ENCODE peak calls at places on chromosomes 12 and 14, in nine cellular contexts. S is psoas muscle, G is OCI-LY7, D is GM12878, E is AG09309, O is activated B cell treated with CpG ODN at 0.5 μM for 24 hours, Q is GM13976, J is tibial nerve, A is cardiac muscle cell. U is an unnamed sample.

GRCh38 chr12:131828671-131829350 is 618 bp downstream of the MMP17 start:
- DNase-seq in G (no peak), A (peak), Q (no peak), J (no peak), D (no peak), E (no peak), S (no peak), O (peak), U (no peak)

GRCh38 chr14:104370256-104370870 is 209.2 kb upstream of the C14orf180 start:
- DNase-seq in A (no peak), Q (no peak), J (no peak), E (no peak), G (peak), O (no peak), S (no peak), D (no peak), U (no peak)

GRCh38 chr12:50174971-50175715 is 8.0 kb upstream of the CERS5 start:
- DNase-seq in O (no peak), D (no peak), A (peak), E (peak), Q (peak), G (peak), J (no peak), S (no peak), U (no peak)

GRCh38 chr12:86914716-86915115 is 658.5 kb upstream of the MGAT4C start:
- DNase-seq in G (no peak), E (no peak), O (no peak), D (no peak), A (peak), Q (peak), J (no peak), S (no peak), U (no peak)

GRCh38 chr14:90109858-90110257 is 48.1 kb downstream of the KCNK13 start:
- DNase-seq in S (no peak), G (no peak), E (no peak), D (no peak), O (no peak), A (no peak), Q (no peak), J (no peak), U (no peak)

GRCh38 chr14:21041676-21042433 is at the start of gene RNASE7:
- DNase-seq in G (no peak), D (no peak), J (no peak), S (peak), O (no peak), Q (no peak), E (no peak), A (no peak), U (no peak)

GRCh38 chr12:50404307-50404706 is 3.6 kb downstream of the LARP4 start:
- DNase-seq in G (no peak), S (no peak), A (no peak), D (no peak), J (no peak), Q (no peak), E (no peak), O (no peak), U (no peak)

GRCh38 chr12:129200576-129200975 is 347.3 kb downstream of the GLT1D1 start:
- DNase-seq in D (no peak), A (no peak), E (no peak), Q (no peak), J (no peak), O (no peak), S (no peak), G (no peak), U (no peak)

GRCh38 chr14:69038449-69039286 is 59.6 kb upstream of the ACTN1 start:
- DNase-seq in D (no peak), E (peak), G (no peak), Q (no peak), J (no peak), A (peak), O (no peak), S (no peak), U (no peak)

GRCh38 chr14:68249534-68250517 is 430.2 kb downstream of the RAD51B start:
- DNase-seq in J (no peak), A (peak), S (no peak), O (no peak), D (no peak), G (no peak), E (no peak), Q (no peak), U (no peak)

GRCh38 chr12:26341481-26341880 is 146.1 kb downstream of the SSPN start:
- DNase-seq in D (no peak), S (no peak), A (no peak), O (no peak), E (no peak), G (no peak), J (no peak), Q (no peak), U (no peak)

GRCh38 chr12:26345471-26346003 is 150.2 kb downstream of the SSPN start:
- DNase-seq in S (no peak), E (no peak), G (no peak), O (no peak), J (no peak), D (no peak), Q (no peak), A (no peak), U (no peak)

GRCh38 chr12:26347300-26347699 is 151.9 kb downstream of the SSPN start:
- DNase-seq in O (no peak), A (no peak), Q (no peak), E (no peak), S (no peak), D (no peak), J (no peak), G (no peak), U (no peak)

DNA sequence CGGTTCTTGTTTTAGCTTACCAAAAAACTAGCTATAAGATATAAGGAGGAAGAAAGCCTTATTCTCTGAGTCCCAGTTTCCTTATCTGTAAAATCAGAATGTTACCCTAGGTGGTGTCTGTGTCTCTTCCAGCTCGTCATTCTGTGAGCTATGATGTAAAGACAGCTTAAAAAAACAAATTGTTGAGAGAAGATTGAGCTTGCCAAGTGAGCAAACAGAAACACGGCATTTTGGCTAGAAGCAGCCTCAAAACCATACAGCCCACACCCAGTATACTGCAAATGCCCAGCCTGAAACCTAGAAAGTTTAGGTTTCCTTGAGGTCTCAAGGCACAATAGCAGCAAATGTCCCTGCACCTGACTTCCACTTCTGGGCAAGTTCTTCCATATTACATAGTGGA is 151.4 kb downstream of the SSPN start:
- DNase-seq in G (no peak), Q (no peak), J (no peak), D (no peak), O (no peak), A (peak), E (no peak), S (no peak), U (no peak)
- TF ChIP-seq CTCF in G (no peak), Q (no peak), J (no peak), D (no peak), O (no peak), A (no peak), E (no peak), S (no peak), U (no peak)

GRCh38 chr12:56081393-56082347 is 1.7 kb downstream of the ERBB3 start:
- DNase-seq in S (no peak), Q (no peak), A (no peak), E (no peak), D (no peak), J (no peak), G (no peak), O (no peak), U (no peak)

GRCh38 chr12:56082382-56082781 is 2.4 kb downstream of the ERBB3 start:
- DNase-seq in S (no peak), G (no peak), J (no peak), D (no peak), E (no peak), A (no peak), Q (no peak), O (no peak), U (no peak)

GRCh38 chr12:56079729-56080555 is at the start of gene ERBB3:
- DNase-seq in E (peak), D (no peak), J (peak), A (peak), Q (peak), O (peak), G (peak), S (peak), U (peak)

GRCh38 chr12:56078931-56079728 is 835 bp upstream of the ERBB3 start:
- DNase-seq in O (peak), S (peak), J (peak), D (no peak), A (peak), E (peak), G (peak), Q (peak), U (peak)

DNA sequence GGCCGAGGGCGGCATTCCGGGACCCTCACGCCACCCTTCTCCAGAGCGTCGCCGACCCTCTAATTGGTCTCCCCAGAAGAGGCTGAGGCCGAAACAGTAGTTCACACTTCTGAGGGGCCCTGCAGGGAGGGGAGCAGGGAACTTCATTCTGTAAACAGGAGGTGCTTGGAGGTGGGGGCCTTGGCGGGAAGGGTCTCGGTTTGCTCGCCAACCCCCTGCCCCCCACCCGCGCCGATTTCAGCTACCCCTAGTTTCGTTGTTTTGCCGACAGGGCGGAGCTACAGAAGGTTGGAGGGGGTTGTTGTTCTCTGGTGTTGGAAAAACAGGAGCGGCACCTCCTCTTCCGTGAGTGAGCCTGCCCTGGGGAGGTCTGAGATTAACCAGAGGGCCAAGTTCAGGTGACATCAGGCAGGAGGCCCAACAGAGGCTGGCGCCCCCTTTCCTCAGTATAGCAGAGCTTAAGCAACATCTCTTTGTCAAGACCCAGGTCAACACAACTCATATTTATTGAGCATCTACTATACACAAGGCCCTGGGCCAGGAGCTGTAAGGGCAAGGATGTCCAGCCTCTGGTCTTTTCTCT is 682 bp downstream of the ERBB3 start:
- DNase-seq in A (no peak), Q (no peak), O (no peak), G (peak), S (no peak), J (no peak), D (no peak), E (no peak), U (peak)
- TF ChIP-seq CTCF in A (no peak), Q (no peak), O (no peak), G (no peak), S (no peak), J (no peak), D (no peak), E (no peak), U (no peak)

GRCh38 chr14:64700290-64700689 is 3.9 kb upstream of the PLEKHG3 start:
- DNase-seq in D (no peak), E (no peak), J (no peak), Q (no peak), O (no peak), A (no peak), G (no peak), S (no peak), U (no peak)
- TF ChIP-seq CTCF in D (no peak), E (no peak), J (no peak), Q (no peak), O (no peak), A (no peak), G (no peak), S (no peak), U (no peak)

GRCh38 chr12:6730169-6730568 is 6.3 kb downstream of the COPS7A start:
- DNase-seq in Q (no peak), J (no peak), E (no peak), O (no peak), S (no peak), G (peak), A (no peak), D (no peak), U (no peak)
- TF ChIP-seq CTCF in Q (no peak), J (no peak), E (no peak), O (no peak), S (no peak), G (peak), A (no peak), D (no peak), U (peak)

GRCh38 chr14:34498684-34499412 is 36.8 kb upstream of the SPTSSA start:
- DNase-seq in O (no peak), G (peak), D (no peak), A (peak), J (no peak), S (no peak), E (no peak), Q (peak), U (no peak)
- TF ChIP-seq CTCF in O (no peak), G (peak), D (peak), A (peak), J (no peak), S (peak), E (peak), Q (peak), U (no peak)

GRCh38 chr12:93829073-93829472 is 151.9 kb downstream of the CRADD start:
- DNase-seq in O (no peak), G (no peak), A (peak), Q (no peak), S (no peak), E (no peak), D (no peak), J (no peak), U (no peak)
- TF ChIP-seq CTCF in O (no peak), G (no peak), A (no peak), Q (no peak), S (no peak), E (no peak), D (no peak), J (no peak), U (no peak)

DNA sequence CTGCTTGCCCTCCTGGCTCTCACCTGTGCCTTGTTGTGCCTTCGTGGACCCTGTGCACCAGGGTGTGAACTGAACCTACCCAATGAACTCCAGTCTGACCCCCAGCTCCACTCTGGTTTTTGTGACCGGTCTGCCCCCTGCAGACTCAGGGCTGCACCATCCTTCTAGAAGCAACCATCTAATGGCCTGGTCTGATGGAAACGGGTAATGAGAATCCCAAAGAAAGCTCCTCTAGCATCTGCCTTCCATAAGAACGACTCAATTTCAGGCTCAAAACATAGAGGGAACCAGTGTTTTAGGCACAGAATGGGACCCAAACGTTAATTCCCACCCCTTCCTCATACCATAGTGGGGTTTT is 176.7 kb upstream of the PRMT8 start:
- DNase-seq in O (no peak), Q (no peak), D (no peak), S (no peak), E (no peak), G (no peak), J (no peak), A (no peak), U (no peak)
- TF ChIP-seq CTCF in O (no peak), Q (no peak), D (no peak), S (no peak), E (peak), G (peak), J (no peak), A (no peak), U (no peak)

GRCh38 chr12:91406920-91407341 is 224.3 kb upstream of the DCN start:
- DNase-seq in D (peak), A (peak), O (no peak), J (no peak), Q (peak), S (no peak), E (no peak), G (no peak), U (no peak)
- TF ChIP-seq CTCF in D (no peak), A (no peak), O (no peak), J (no peak), Q (no peak), S (no peak), E (no peak), G (no peak), U (no peak)

GRCh38 chr12:118715647-118716046 is 265.7 kb upstream of the SRRM4 start:
- DNase-seq in Q (no peak), S (no peak), O (no peak), G (no peak), D (no peak), J (no peak), A (no peak), E (no peak), U (no peak)

GRCh38 chr12:118711185-118711584 is 270.2 kb upstream of the SRRM4 start:
- DNase-seq in E (no peak), A (no peak), D (no peak), Q (no peak), G (no peak), J (no peak), S (no peak), O (no peak), U (no peak)

GRCh38 chr12:118714500-118714899 is 266.8 kb upstream of the SRRM4 start:
- DNase-seq in E (no peak), Q (no peak), S (no peak), O (no peak), J (no peak), D (no peak), G (no peak), A (no peak), U (no peak)

DNA sequence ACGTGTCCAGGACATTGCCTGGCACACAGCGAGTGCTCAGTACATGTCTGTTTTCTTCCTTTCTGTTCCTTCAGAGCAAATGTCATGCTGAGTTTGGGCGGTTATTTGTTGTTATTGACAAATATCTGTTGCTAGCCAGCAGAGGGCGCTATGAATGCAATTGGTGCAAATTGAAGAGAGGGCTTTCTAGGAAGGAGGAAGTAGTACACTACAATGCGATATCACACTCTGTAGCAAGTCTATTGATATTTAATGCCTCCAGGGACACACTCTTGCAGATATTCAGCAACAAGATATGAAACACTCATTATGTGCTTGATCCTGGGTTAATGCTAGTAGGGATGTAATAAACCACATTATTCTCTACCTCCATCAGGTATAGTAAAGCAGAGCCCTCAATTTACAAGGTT is 267.3 kb upstream of the SRRM4 start:
- DNase-seq in Q (peak), J (no peak), D (peak), S (no peak), A (no peak), E (no peak), G (peak), O (no peak), U (no peak)
- TF ChIP-seq CTCF in Q (peak), J (no peak), D (peak), S (peak), A (no peak), E (no peak), G (peak), O (no peak), U (peak)